ENCODE peak calls at places on chromosome 17, in eight cellular contexts. I is cardiac fibroblast, N is astrocyte of the cerebellum, A is WTC11, W is dorsolateral prefrontal cortex, X is fibroblast of the aortic adventitia, Y is neural progenitor cell, B is A549. R is an unnamed sample.

GRCh38 chr17:38752930-38753506 is 477 bp downstream of the PSMB3 start:
- DNase-seq in I (no peak), B (no peak), W (no peak), N (no peak), Y (no peak), A (no peak), X (no peak), R (no peak)

GRCh38 chr17:22202702-22203101 is 510.4 kb downstream of the KCNJ18 start:
- DNase-seq in N (no peak), W (no peak), I (no peak), A (no peak), Y (no peak), B (no peak), X (no peak), R (no peak)

GRCh38 chr17:7438050-7438614 is 1.2 kb upstream of the FGF11 start:
- DNase-seq in B (no peak), A (peak), Y (peak), X (no peak), N (no peak), I (no peak), W (peak), R (peak)

GRCh38 chr17:32970281-32970680 is 21.4 kb upstream of the SPACA3 start:
- DNase-seq in B (no peak), I (peak), W (no peak), N (no peak), Y (no peak), A (no peak), X (peak), R (no peak)

GRCh38 chr17:63445571-63446217 is 412 bp downstream of the CYB561 start:
- DNase-seq in A (peak), I (no peak), N (no peak), Y (peak), W (no peak), X (peak), B (peak), R (peak)

GRCh38 chr17:63702616-63703015 is 2.7 kb upstream of the LIMD2 start:
- DNase-seq in X (no peak), Y (no peak), A (no peak), I (no peak), B (no peak), W (no peak), N (no peak), R (no peak)

GRCh38 chr17:18960803-18961511 is 9.0 kb downstream of the SLC5A10 start:
- DNase-seq in Y (peak), N (peak), I (peak), W (peak), A (peak), B (peak), X (peak), R (peak)

GRCh38 chr17:76145231-76146052 is 4.4 kb upstream of the FOXJ1 start:
- DNase-seq in B (no peak), Y (no peak), I (no peak), X (no peak), W (peak), A (peak), N (no peak), R (no peak)

GRCh38 chr17:64130559-64131001 is 636 bp upstream of the ERN1 start:
- DNase-seq in N (no peak), Y (no peak), W (no peak), A (no peak), X (peak), I (peak), B (no peak), R (no peak)

GRCh38 chr17:36793976-36794375 is 143.3 kb upstream of the LHX1 start:
- DNase-seq in X (no peak), Y (no peak), A (no peak), I (no peak), W (no peak), N (no peak), B (no peak), R (no peak)

GRCh38 chr17:27540300-27541105 is 84.3 kb downstream of the KSR1 start:
- DNase-seq in B (peak), A (no peak), I (peak), N (peak), X (peak), Y (no peak), W (peak), R (no peak)

GRCh38 chr17:73308017-73308823 is 3.6 kb downstream of the CDC42EP4 start:
- DNase-seq in N (peak), B (peak), A (no peak), Y (no peak), X (peak), W (no peak), I (peak), R (no peak)

GRCh38 chr17:45364531-45365390 is 47.9 kb upstream of the MAP3K14 start:
- DNase-seq in I (peak), A (peak), N (no peak), B (no peak), X (peak), Y (peak), W (peak), R (no peak)

GRCh38 chr17:50479522-50480141 is 972 bp downstream of the RSAD1 start:
- DNase-seq in N (peak), X (peak), I (peak), W (no peak), B (peak), A (peak), Y (peak), R (peak)

GRCh38 chr17:360141-360705 is 7.6 kb upstream of the RPH3AL start:
- DNase-seq in Y (no peak), N (no peak), X (no peak), B (no peak), A (no peak), W (no peak), I (no peak), R (no peak)

GRCh38 chr17:45995617-45996270 is 3.3 kb upstream of the STH start:
- DNase-seq in N (no peak), A (no peak), B (no peak), W (no peak), X (no peak), I (no peak), Y (no peak), R (no peak)

GRCh38 chr17:58279016-58279671 is 1.6 kb downstream of the MPO start:
- DNase-seq in Y (no peak), I (peak), A (no peak), N (no peak), B (no peak), W (no peak), X (peak), R (no peak)

GRCh38 chr17:31054761-31055160 is 40.0 kb upstream of the NF1 start:
- DNase-seq in B (no peak), X (no peak), Y (no peak), W (no peak), N (no peak), A (no peak), I (no peak), R (no peak)

GRCh38 chr17:19911033-19911432 is 43.3 kb upstream of the ULK2 start:
- DNase-seq in Y (peak), A (no peak), X (no peak), B (no peak), I (no peak), W (no peak), N (no peak), R (no peak)

GRCh38 chr17:83125515-83126274 is 46.3 kb downstream of the METRNL start:
- DNase-seq in Y (no peak), W (peak), I (no peak), A (no peak), B (no peak), X (no peak), N (no peak), R (peak)

GRCh38 chr17:78923660-78924453 is 1.3 kb downstream of the TIMP2 start:
- DNase-seq in B (peak), I (no peak), W (no peak), Y (peak), N (no peak), X (no peak), A (peak), R (no peak)

GRCh38 chr17:76667786-76668453 is 24.4 kb upstream of the ST6GALNAC1 start:
- DNase-seq in Y (no peak), B (no peak), N (no peak), W (no peak), X (no peak), A (no peak), I (no peak), R (no peak)

GRCh38 chr17:38674013-38674748 is 576 bp downstream of the EPOP start:
- DNase-seq in X (no peak), N (no peak), Y (peak), I (no peak), A (peak), W (peak), B (peak), R (no peak)

GRCh38 chr17:79280822-79281572 is 206.4 kb downstream of the ENGASE start:
- DNase-seq in B (no peak), N (no peak), A (no peak), Y (no peak), I (no peak), W (no peak), X (no peak), R (no peak)

GRCh38 chr17:63772801-63773271 is 561 bp downstream of the CCDC47 start:
- DNase-seq in W (no peak), Y (peak), A (no peak), X (peak), N (peak), B (no peak), I (peak), R (no peak)

GRCh38 chr17:68634345-68634876 is 33.2 kb upstream of the FAM20A start:
- DNase-seq in A (no peak), W (no peak), N (no peak), I (no peak), X (no peak), B (no peak), Y (no peak), R (no peak)

GRCh38 chr17:27893834-27894503 is 804 bp upstream of the LYRM9 start:
- DNase-seq in X (no peak), W (no peak), B (no peak), A (no peak), N (no peak), Y (no peak), I (no peak), R (no peak)

GRCh38 chr17:50130778-50131317 is 888 bp upstream of the SAMD14 start:
- DNase-seq in A (no peak), B (no peak), I (no peak), W (no peak), X (no peak), N (no peak), Y (peak), R (no peak)

GRCh38 chr17:74467221-74467951 is 952 bp downstream of the CD300A start:
- DNase-seq in W (no peak), Y (peak), B (no peak), A (no peak), X (no peak), N (no peak), I (no peak), R (no peak)
- TF ChIP-seq CTCF in W (no peak), Y (no peak), B (no peak), A (no peak), X (no peak), N (no peak), I (no peak), R (no peak)

GRCh38 chr17:47869114-47869513 is 18.2 kb upstream of the SP6 start:
- DNase-seq in I (no peak), W (no peak), B (no peak), X (no peak), Y (no peak), N (no peak), A (no peak), R (no peak)
- TF ChIP-seq CTCF in I (no peak), W (no peak), B (no peak), X (no peak), Y (no peak), N (no peak), A (no peak), R (no peak)

DNA sequence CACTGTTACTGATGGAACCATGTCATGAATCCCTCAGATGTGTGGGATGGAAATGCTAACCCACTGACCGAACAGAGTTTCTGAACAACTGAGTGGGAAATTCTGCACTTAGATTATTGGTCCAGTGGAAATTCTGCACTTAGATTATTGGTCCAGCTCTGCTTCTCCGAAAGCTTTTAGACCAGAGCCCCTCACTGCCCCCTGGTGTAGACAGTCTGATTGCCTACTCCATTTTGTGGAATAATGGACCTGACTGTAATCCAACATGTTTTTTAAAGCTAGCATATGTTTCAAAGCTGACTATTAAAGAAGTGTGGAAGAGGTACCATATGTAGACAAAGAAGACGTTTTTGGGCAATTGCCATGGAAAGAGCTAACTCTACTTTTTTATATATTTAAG is 50.3 kb upstream of the TBX2 start:
- DNase-seq in B (no peak), X (peak), I (peak), A (no peak), Y (no peak), N (no peak), W (no peak), R (no peak)
- TF ChIP-seq CTCF in B (peak), X (peak), I (peak), A (peak), Y (peak), N (peak), W (no peak), R (peak)

GRCh38 chr17:81346090-81346907 is 49.0 kb upstream of the BAHCC1 start:
- DNase-seq in B (peak), Y (peak), N (peak), I (peak), W (peak), X (peak), A (peak), R (peak)

GRCh38 chr17:81342700-81343070 is 47.6 kb upstream of the SLC38A10 start:
- DNase-seq in N (no peak), A (peak), Y (peak), W (no peak), B (no peak), I (no peak), X (no peak), R (no peak)

GRCh38 chr17:81346908-81347349 is 48.3 kb upstream of the BAHCC1 start:
- DNase-seq in A (no peak), N (no peak), B (no peak), Y (no peak), W (peak), I (no peak), X (no peak), R (no peak)

GRCh38 chr17:81347437-81347836 is 47.8 kb upstream of the BAHCC1 start:
- DNase-seq in I (no peak), W (no peak), X (no peak), A (no peak), B (no peak), N (no peak), Y (no peak), R (no peak)

GRCh38 chr17:81345211-81346089 is 49.8 kb upstream of the BAHCC1 start:
- DNase-seq in A (peak), B (peak), N (peak), I (peak), Y (peak), W (peak), X (peak), R (peak)
- TF ChIP-seq CTCF in A (no peak), B (peak), N (peak), I (peak), Y (peak), W (peak), X (peak), R (no peak)

DNA sequence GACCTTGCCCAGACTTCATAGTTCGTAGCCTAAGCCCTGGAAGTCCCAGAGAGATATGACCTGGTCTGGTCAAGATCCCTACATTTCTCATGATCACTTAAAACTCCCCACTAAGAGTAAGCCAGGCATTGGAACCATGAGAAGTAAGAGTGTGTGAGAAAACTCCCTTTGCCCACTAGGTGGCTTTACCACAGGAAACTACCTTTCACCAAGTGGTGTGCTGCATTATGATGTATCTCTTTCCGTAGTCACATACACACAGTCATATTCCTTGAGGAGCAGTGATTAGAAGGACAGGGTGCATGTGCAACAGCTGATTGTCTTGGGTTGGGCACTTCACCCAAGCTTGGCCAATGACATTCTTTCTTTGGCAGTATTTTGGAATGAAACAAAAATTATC is 639.3 kb downstream of the KCNJ2 start:
- DNase-seq in N (no peak), I (peak), Y (peak), X (no peak), W (no peak), B (peak), A (no peak), R (no peak)
- TF ChIP-seq CTCF in N (peak), I (peak), Y (peak), X (no peak), W (no peak), B (no peak), A (peak), R (peak)

DNA sequence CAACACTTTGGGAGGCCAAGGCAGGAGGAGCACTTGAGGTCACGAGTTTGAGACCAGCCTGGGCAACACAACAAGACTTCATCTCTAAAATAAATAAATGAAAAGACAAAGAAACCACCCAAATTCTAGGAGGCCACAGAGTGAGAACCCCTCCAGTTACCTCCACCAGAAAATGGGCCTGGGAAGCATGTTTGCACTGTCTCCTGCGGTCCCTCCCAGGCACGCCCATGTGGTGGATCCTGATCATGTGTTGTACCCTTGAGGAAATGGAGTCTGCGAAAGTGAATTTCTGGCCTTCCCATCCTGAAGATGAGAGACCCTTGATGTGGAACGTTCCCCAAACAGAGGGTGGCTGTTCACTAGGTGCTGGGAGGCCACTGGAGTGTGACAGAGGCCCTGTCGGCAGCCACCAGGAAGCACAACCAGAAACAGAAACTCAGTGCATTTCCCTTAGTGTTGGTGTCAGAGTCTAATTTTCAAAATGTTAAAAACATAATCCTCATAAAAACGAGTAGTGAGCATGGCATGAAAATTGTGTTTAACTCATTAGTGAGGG is 19.2 kb upstream of the USP22 start:
- DNase-seq in A (no peak), B (no peak), X (no peak), W (no peak), N (no peak), Y (no peak), I (no peak), R (no peak)
- TF ChIP-seq CTCF in A (no peak), B (no peak), X (no peak), W (no peak), N (no peak), Y (no peak), I (no peak), R (no peak)

GRCh38 chr17:3572231-3572630 is 14.6 kb upstream of the TRPV3 start:
- DNase-seq in W (no peak), Y (no peak), I (no peak), N (no peak), A (no peak), X (no peak), B (no peak), R (no peak)

GRCh38 chr17:3574231-3574630 is 16.6 kb upstream of the TRPV3 start:
- DNase-seq in W (no peak), X (no peak), N (no peak), Y (no peak), B (no peak), I (no peak), A (no peak), R (no peak)

GRCh38 chr17:3573246-3574100 is 15.9 kb upstream of the TRPV3 start:
- DNase-seq in N (no peak), W (no peak), B (no peak), Y (no peak), X (no peak), A (no peak), I (no peak), R (no peak)

GRCh38 chr17:3576970-3577369 is 19.4 kb upstream of the TRPV3 start:
- DNase-seq in A (no peak), X (no peak), Y (no peak), W (no peak), I (no peak), N (no peak), B (no peak), R (no peak)

DNA sequence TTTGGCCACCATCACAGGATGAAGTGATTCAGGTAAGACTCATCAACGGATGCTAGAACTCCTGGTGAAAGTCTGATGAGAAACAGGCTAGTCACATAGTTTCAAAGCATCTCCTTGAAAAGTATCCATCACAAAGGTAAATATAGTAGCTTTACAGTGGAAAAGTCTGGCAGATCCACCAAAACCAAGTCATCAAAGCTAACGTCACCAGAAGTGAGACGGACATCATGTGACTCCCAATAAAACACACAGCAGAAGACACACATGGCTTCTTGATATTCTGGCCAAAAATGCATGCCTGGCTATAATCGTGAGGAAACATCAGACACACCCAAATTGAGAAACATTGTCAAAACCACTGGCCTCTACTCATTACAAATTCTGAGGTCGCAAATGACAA is 17.9 kb upstream of the TRPV3 start:
- DNase-seq in N (no peak), W (no peak), I (peak), B (no peak), A (no peak), X (peak), Y (no peak), R (no peak)
- TF ChIP-seq CTCF in N (no peak), W (no peak), I (no peak), B (no peak), A (no peak), X (no peak), Y (no peak), R (no peak)

GRCh38 chr17:8598913-8599312 is 31.6 kb downstream of the MYH10 start:
- DNase-seq in W (no peak), N (no peak), B (no peak), A (no peak), Y (no peak), X (no peak), I (no peak), R (no peak)
- TF ChIP-seq CTCF in W (no peak), N (no peak), B (no peak), A (no peak), Y (no peak), X (no peak), I (no peak), R (no peak)

DNA sequence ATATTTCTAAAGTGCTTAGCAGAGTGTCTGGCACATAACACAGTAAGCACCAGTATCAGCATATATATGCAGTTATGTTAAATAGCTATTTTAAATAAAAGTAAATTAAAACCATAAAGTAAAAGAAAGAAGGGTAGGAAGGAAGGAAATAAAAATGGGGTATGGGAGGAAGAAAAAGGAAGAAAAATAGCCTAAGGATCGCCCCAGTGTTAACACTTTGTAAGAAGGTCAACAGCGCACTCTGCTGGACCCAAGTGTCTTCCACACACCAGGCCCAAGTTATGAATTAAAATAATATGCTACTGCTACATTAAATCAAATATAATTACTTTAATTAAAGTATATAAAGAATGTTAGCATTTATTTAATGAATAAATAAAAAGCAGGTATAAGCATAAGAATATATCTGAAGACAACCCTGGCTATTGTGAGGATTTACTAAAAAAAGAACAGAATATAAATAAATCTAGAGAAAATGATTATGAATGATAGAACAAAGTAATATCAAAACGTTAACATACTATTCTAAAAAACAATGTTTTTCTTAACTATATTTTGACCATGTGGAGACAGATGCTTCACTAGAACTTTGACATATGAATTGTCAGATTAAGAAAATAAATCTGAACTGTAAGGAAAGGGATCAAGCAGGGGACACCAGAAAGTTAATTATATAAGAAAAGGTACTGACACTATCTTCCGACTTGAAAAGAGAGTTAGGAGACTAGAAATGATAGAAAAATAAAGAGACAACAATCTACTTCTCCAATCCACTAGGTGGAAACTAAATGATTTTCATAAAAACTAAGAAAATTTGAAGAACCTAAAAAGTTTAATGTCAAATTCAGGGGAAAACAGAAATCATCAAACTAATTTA is 25.9 kb downstream of the BRIP1 start:
- DNase-seq in N (peak), X (peak), B (peak), A (peak), W (no peak), I (peak), Y (peak), R (peak)
- TF ChIP-seq CTCF in N (peak), X (peak), B (peak), A (peak), W (peak), I (peak), Y (peak), R (peak)

R was measured in glutamatergic neuron.